ENCODE peak calls at places on chromosomes 2 and 18, in four cellular contexts. H is CD8-positive, alpha-beta memory T cell; E is MM.1S; L is body of pancreas. I is an unnamed sample. For H3K4me1, the result is how much of the 10 kb centered on the place peaks cover.

GRCh38 chr2:171025199-171025598 is 96.1 kb downstream of the GORASP2 start:
- DNase-seq in H (no peak), E (no peak), L (no peak), I (no peak)

GRCh38 chr2:238103465-238104070 is 3.4 kb downstream of the ESPNL start:
- DNase-seq in H (no peak), E (no peak), L (no peak), I (no peak)

GRCh38 chr2:118190365-118190916 is 102.2 kb downstream of the INSIG2 start:
- DNase-seq in H (no peak), E (no peak), L (no peak), I (no peak)

GRCh38 chr2:88024509-88024908 is 8.2 kb upstream of the RNU2-63P start:
- DNase-seq in H (no peak), E (no peak), L (no peak), I (no peak)

GRCh38 chr18:59787998-59788875 is 91.0 kb upstream of the CCBE1 start:
- DNase-seq in H (no peak), E (no peak), L (no peak), I (no peak)

GRCh38 chr2:120991401-120991800 is 255.7 kb downstream of the GLI2 start:
- DNase-seq in H (no peak), E (no peak), L (no peak), I (no peak)

GRCh38 chr2:196592331-196592911 is 47.1 kb upstream of the CCDC150 start:
- DNase-seq in H (no peak), E (no peak), L (peak), I (no peak)

GRCh38 chr2:226308981-226309380 is 490.6 kb downstream of the IRS1 start:
- DNase-seq in H (no peak), E (no peak), L (no peak), I (no peak)

GRCh38 chr2:236286866-236287545 is 22.8 kb upstream of the ASB18 start:
- DNase-seq in H (no peak), E (no peak), L (no peak), I (no peak)

GRCh38 chr2:65754219-65754618 is 321.8 kb upstream of the SPRED2 start:
- DNase-seq in H (no peak), E (no peak), L (no peak), I (no peak)

GRCh38 chr2:240929364-240930095 is 23.4 kb downstream of the CROCC2 start:
- DNase-seq in H (no peak), E (no peak), L (no peak), I (no peak)

GRCh38 chr18:14905350-14905749 is 157.4 kb downstream of the ANKRD30B start:
- DNase-seq in H (no peak), E (no peak), L (no peak), I (no peak)

GRCh38 chr18:50707841-50708240 is 112.0 kb downstream of the MRO start:
- DNase-seq in H (no peak), E (no peak), L (no peak), I (no peak)

GRCh38 chr18:9631814-9632496 is 17.6 kb upstream of the PPP4R1 start:
- DNase-seq in H (no peak), E (no peak), L (no peak), I (no peak)

GRCh38 chr18:42617086-42617725 is 498.3 kb downstream of the RIT2 start:
- DNase-seq in H (no peak), E (no peak), L (no peak), I (no peak)

GRCh38 chr2:169391236-169391635 is 28.9 kb upstream of the LRP2 start:
- DNase-seq in H (no peak), E (no peak), L (no peak), I (no peak)

GRCh38 chr2:191064590-191064989 is 50.6 kb upstream of the STAT1 start:
- DNase-seq in H (peak), E (no peak), L (no peak), I (no peak)

GRCh38 chr2:18047114-18047695 is 168.7 kb downstream of the KCNS3 start:
- DNase-seq in H (no peak), E (peak), L (no peak), I (no peak)

GRCh38 chr18:6055711-6056110 is 160.4 kb upstream of the TMEM200C start:
- DNase-seq in H (no peak), E (no peak), L (no peak), I (no peak)

GRCh38 chr18:33440011-33440383 is 524 bp downstream of the CCDC178 start:
- DNase-seq in H (no peak), E (no peak), L (peak), I (no peak)

GRCh38 chr2:75790121-75790520 is 79.4 kb upstream of the GCFC2 start:
- DNase-seq in H (no peak), E (no peak), L (no peak), I (no peak)

GRCh38 chr2:142131016-142131714 is at the start of gene LRP1B:
- DNase-seq in H (no peak), E (peak), L (peak), I (no peak)

GRCh38 chr2:24586955-24587354 is 95.9 kb downstream of the NCOA1 start:
- DNase-seq in H (peak), E (no peak), L (no peak), I (no peak)

GRCh38 chr2:43127208-43127940 is 99.0 kb downstream of the ZFP36L2 start:
- DNase-seq in H (peak), E (peak), L (peak), I (peak)

GRCh38 chr2:101307950-101308431 is 510 bp downstream of the RNF149 start:
- DNase-seq in H (no peak), E (peak), L (peak), I (peak)

GRCh38 chr2:8581601-8582041 is 100.2 kb upstream of the ID2 start:
- DNase-seq in H (no peak), E (no peak), L (no peak), I (no peak)

GRCh38 chr2:8582191-8582849 is 99.5 kb upstream of the ID2 start:
- DNase-seq in H (no peak), E (no peak), L (no peak), I (no peak)

GRCh38 chr2:8579686-8580085 is 102.2 kb upstream of the ID2 start:
- DNase-seq in H (no peak), E (no peak), L (no peak), I (no peak)

GRCh38 chr2:8581048-8581561 is 100.8 kb upstream of the ID2 start:
- DNase-seq in H (no peak), E (no peak), L (no peak), I (no peak)

GRCh38 chr2:8580316-8581047 is 101.4 kb upstream of the ID2 start:
- DNase-seq in H (no peak), E (no peak), L (no peak), I (no peak)
- H3K4me1 ChIP-seq in H (under half), E (under half), L (under half), I (under half)

GRCh38 chr18:11982981-11983380 is 1.7 kb downstream of the IMPA2 start:
- DNase-seq in H (no peak), E (no peak), L (no peak), I (no peak)
- H3K4me3 ChIP-seq in H (no peak), E (no peak), L (peak), I (no peak)

GRCh38 chr2:8541223-8541622 is 140.6 kb upstream of the ID2 start:
- DNase-seq in H (no peak), E (no peak), L (no peak), I (no peak)
- H3K4me1 ChIP-seq in H (half or more), E (under half), L (under half), I (half or more)

GRCh38 chr18:23575309-23575651 is 11.0 kb downstream of the NPC1 start:
- DNase-seq in H (no peak), E (no peak), L (no peak), I (no peak)
- H3K4me3 ChIP-seq in H (no peak), E (no peak), L (no peak), I (peak)

I was measured in CD4-positive, CD25-positive, alpha-beta regulatory T cell.